ENCODE peak calls at places on chromosomes 3 and 15, in seven cellular contexts. One of them, this sample, is unnamed.

GRCh38 chr3:112775011-112775742 is 71.5 kb downstream of the CD200R1L start:
- DNase-seq in neuronal stem cell: no peak
- DNase-seq in mesendoderm: no peak
- DNase-seq in H9: no peak
- DNase-seq in IMR-90: peak
- DNase-seq in mesenchymal stem cell: peak
- DNase-seq in H1: no peak
- DNase-seq in this sample: no peak

GRCh38 chr3:12719984-12720656 is 38.9 kb downstream of the TMEM40 start:
- DNase-seq in IMR-90: peak
- DNase-seq in mesenchymal stem cell: peak
- DNase-seq in neuronal stem cell: peak
- DNase-seq in H9: peak
- DNase-seq in mesendoderm: peak
- DNase-seq in H1: peak
- DNase-seq in this sample: peak

GRCh38 chr3:16249336-16249735 is 15.4 kb downstream of the DPH3 start:
- DNase-seq in IMR-90: peak
- DNase-seq in neuronal stem cell: peak
- DNase-seq in mesendoderm: peak
- DNase-seq in H9: peak
- DNase-seq in mesenchymal stem cell: peak
- DNase-seq in H1: no peak
- DNase-seq in this sample: no peak

GRCh38 chr15:67818464-67818863 is 6.8 kb upstream of the SKOR1 start:
- DNase-seq in H1: no peak
- DNase-seq in IMR-90: no peak
- DNase-seq in mesendoderm: no peak
- DNase-seq in H9: peak
- DNase-seq in mesenchymal stem cell: no peak
- DNase-seq in neuronal stem cell: no peak
- DNase-seq in this sample: no peak

GRCh38 chr3:127671523-127672428 is 976 bp upstream of the ABTB1 start:
- DNase-seq in neuronal stem cell: no peak
- DNase-seq in H9: no peak
- DNase-seq in IMR-90: no peak
- DNase-seq in H1: no peak
- DNase-seq in mesenchymal stem cell: no peak
- DNase-seq in mesendoderm: no peak
- DNase-seq in this sample: no peak

GRCh38 chr3:15899438-15899837 is 101.7 kb upstream of the ANKRD28 start:
- DNase-seq in mesendoderm: peak
- DNase-seq in neuronal stem cell: no peak
- DNase-seq in H1: no peak
- DNase-seq in IMR-90: peak
- DNase-seq in H9: no peak
- DNase-seq in mesenchymal stem cell: peak
- DNase-seq in this sample: no peak

GRCh38 chr15:91228391-91228790 is 128.3 kb downstream of the SV2B start:
- DNase-seq in neuronal stem cell: no peak
- DNase-seq in IMR-90: no peak
- DNase-seq in mesenchymal stem cell: no peak
- DNase-seq in H1: no peak
- DNase-seq in mesendoderm: no peak
- DNase-seq in H9: no peak
- DNase-seq in this sample: no peak

GRCh38 chr3:77620009-77620408 is 580.1 kb downstream of the ROBO2 start:
- DNase-seq in mesendoderm: no peak
- DNase-seq in H1: no peak
- DNase-seq in mesenchymal stem cell: peak
- DNase-seq in neuronal stem cell: no peak
- DNase-seq in IMR-90: peak
- DNase-seq in H9: no peak
- DNase-seq in this sample: no peak

GRCh38 chr3:108488631-108489030 is 21.8 kb downstream of the MYH15 start:
- DNase-seq in H1: no peak
- DNase-seq in IMR-90: peak
- DNase-seq in neuronal stem cell: no peak
- DNase-seq in H9: no peak
- DNase-seq in mesenchymal stem cell: peak
- DNase-seq in mesendoderm: no peak
- DNase-seq in this sample: peak

GRCh38 chr3:70856414-70857162 is 544.1 kb upstream of the MDFIC2 start:
- DNase-seq in mesenchymal stem cell: peak
- DNase-seq in mesendoderm: no peak
- DNase-seq in H1: no peak
- DNase-seq in neuronal stem cell: no peak
- DNase-seq in H9: no peak
- DNase-seq in IMR-90: peak
- DNase-seq in this sample: peak

GRCh38 chr3:64319391-64319790 is 94.1 kb upstream of the PRICKLE2 start:
- DNase-seq in mesenchymal stem cell: no peak
- DNase-seq in mesendoderm: peak
- DNase-seq in H9: peak
- DNase-seq in IMR-90: no peak
- DNase-seq in neuronal stem cell: no peak
- DNase-seq in H1: no peak
- DNase-seq in this sample: no peak

DNA sequence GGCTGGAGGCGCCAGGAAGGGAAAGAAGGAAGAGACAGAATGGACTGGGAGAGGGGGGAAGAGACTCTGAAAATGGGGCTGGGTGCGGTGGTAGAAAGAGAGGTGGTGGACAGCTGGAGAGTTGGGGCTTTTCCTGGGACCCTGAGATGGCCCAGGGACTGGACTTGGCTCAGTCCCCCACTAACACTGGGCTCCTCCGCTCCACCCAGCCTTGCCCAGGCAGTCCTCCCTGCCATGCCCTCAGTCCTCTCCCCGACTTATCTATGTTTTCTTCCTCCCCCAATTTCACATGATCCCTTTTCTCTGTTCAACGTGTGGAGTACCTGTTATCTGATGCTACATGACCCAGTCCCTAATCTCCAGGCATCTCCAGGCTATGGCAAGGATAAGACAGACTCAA is 6.3 kb upstream of the HCN4 start:
- DNase-seq in H9: no peak
- DNase-seq in H1: no peak
- DNase-seq in IMR-90: no peak
- DNase-seq in mesendoderm: no peak
- DNase-seq in neuronal stem cell: no peak
- DNase-seq in mesenchymal stem cell: no peak
- DNase-seq in this sample: no peak
- H3K23ac ChIP-seq in H9: no peak
- H3K23ac ChIP-seq in H1: no peak
- H3K23ac ChIP-seq in IMR-90: no peak
- H3K23ac ChIP-seq in mesendoderm: no peak
- H3K23ac ChIP-seq in neuronal stem cell: no peak
- H3K23ac ChIP-seq in mesenchymal stem cell: no peak
- H3K23ac ChIP-seq in this sample: no peak

GRCh38 chr3:193780371-193780770 is 187.4 kb downstream of the OPA1 start:
- DNase-seq in H9: no peak
- DNase-seq in neuronal stem cell: no peak
- DNase-seq in mesenchymal stem cell: no peak
- DNase-seq in H1: no peak
- DNase-seq in IMR-90: no peak
- DNase-seq in mesendoderm: no peak
- DNase-seq in this sample: no peak
- H3K4ac ChIP-seq in H9: no peak
- H3K4ac ChIP-seq in neuronal stem cell: no peak
- H3K4ac ChIP-seq in mesenchymal stem cell: no peak
- H3K4ac ChIP-seq in H1: no peak
- H3K4ac ChIP-seq in IMR-90: no peak
- H3K4ac ChIP-seq in mesendoderm: no peak
- H3K4ac ChIP-seq in this sample: no peak

DNA sequence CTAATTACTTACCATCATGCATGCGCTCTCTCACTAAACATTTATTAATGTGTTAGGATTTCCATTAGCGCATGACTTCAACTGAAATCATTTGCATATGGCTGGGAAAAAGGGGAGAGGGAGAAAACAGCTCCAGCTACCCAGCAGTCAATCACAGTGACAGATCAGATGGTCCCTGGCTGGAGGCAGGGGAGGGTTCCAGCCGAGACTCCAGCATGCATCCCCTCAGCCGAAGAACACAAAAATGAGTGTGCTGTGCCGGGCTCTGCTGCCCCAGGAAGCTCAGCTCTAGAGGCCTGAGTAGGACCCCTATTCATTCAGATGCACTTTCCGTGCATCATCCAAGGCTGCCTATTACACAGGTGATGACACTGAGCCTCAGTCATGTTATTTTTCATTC is 6.7 kb upstream of the RHO start:
- DNase-seq in H9: no peak
- DNase-seq in neuronal stem cell: no peak
- DNase-seq in mesenchymal stem cell: no peak
- DNase-seq in H1: no peak
- DNase-seq in IMR-90: no peak
- DNase-seq in mesendoderm: no peak
- DNase-seq in this sample: peak
- H3K23ac ChIP-seq in H9: no peak
- H3K23ac ChIP-seq in neuronal stem cell: no peak
- H3K23ac ChIP-seq in mesenchymal stem cell: no peak
- H3K23ac ChIP-seq in H1: no peak
- H3K23ac ChIP-seq in IMR-90: no peak
- H3K23ac ChIP-seq in mesendoderm: no peak
- H3K23ac ChIP-seq in this sample: no peak

DNA sequence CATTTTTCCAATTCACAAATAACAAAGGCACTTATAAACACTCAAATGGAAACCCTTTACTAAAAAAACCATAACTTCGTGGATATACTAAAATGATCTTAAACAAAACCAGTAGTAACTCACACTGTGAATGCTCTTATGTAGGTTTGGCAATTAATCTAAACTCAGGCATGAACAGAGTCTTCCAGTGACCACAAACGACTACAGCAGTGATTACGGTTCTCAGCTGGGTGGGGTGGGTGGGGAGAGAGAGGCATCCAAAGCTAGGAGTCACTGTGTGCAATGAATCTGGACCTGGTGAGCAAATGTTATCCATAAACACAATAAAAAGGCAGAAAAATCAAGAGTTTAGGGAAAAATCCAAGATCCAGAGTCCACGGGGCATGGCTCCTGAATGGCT is 21.3 kb downstream of the SLC12A8 start:
- DNase-seq in mesendoderm: no peak
- DNase-seq in neuronal stem cell: no peak
- DNase-seq in IMR-90: peak
- DNase-seq in H9: no peak
- DNase-seq in H1: no peak
- DNase-seq in mesenchymal stem cell: peak
- DNase-seq in this sample: no peak
- H3K4ac ChIP-seq in mesendoderm: no peak
- H3K4ac ChIP-seq in neuronal stem cell: no peak
- H3K4ac ChIP-seq in IMR-90: peak
- H3K4ac ChIP-seq in H9: no peak
- H3K4ac ChIP-seq in H1: no peak
- H3K4ac ChIP-seq in mesenchymal stem cell: no peak
- H3K4ac ChIP-seq in this sample: no peak

GRCh38 chr3:19457449-19457848 is 309.1 kb downstream of the KCNH8 start:
- DNase-seq in IMR-90: no peak
- DNase-seq in mesendoderm: no peak
- DNase-seq in H9: no peak
- DNase-seq in H1: no peak
- DNase-seq in neuronal stem cell: no peak
- DNase-seq in mesenchymal stem cell: no peak
- DNase-seq in this sample: peak

DNA sequence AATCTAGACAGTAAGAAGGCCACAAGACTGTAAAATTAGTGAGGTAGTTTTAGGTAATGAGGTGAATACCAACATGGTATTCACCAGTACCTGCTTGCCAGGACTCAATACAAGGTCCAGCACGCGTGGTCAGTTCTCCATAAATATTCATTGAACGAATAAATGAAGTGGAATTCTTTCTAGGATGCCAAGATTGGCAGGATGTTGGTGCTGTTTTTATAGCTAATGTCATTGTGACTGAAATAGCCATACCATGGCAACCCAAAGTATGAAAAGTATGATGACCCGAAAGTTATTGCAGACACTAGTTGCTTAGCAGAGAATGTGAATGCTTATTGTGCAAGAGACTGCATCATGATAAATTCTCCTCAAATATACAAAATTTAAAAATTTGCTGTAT is 307.2 kb downstream of the KCNH8 start:
- DNase-seq in neuronal stem cell: no peak
- DNase-seq in mesendoderm: no peak
- DNase-seq in mesenchymal stem cell: no peak
- DNase-seq in H9: no peak
- DNase-seq in H1: no peak
- DNase-seq in IMR-90: no peak
- DNase-seq in this sample: no peak
- H3K23ac ChIP-seq in neuronal stem cell: no peak
- H3K23ac ChIP-seq in mesendoderm: no peak
- H3K23ac ChIP-seq in mesenchymal stem cell: no peak
- H3K23ac ChIP-seq in H9: no peak
- H3K23ac ChIP-seq in H1: no peak
- H3K23ac ChIP-seq in IMR-90: no peak
- H3K23ac ChIP-seq in this sample: no peak

GRCh38 chr3:62414786-62415185 is 41.4 kb upstream of the FEZF2 start:
- DNase-seq in mesendoderm: peak
- DNase-seq in mesenchymal stem cell: no peak
- DNase-seq in neuronal stem cell: peak
- DNase-seq in H9: peak
- DNase-seq in IMR-90: no peak
- DNase-seq in H1: no peak
- DNase-seq in this sample: no peak
- H3K4ac ChIP-seq in mesendoderm: no peak
- H3K4ac ChIP-seq in mesenchymal stem cell: no peak
- H3K4ac ChIP-seq in neuronal stem cell: no peak
- H3K4ac ChIP-seq in H9: no peak
- H3K4ac ChIP-seq in IMR-90: no peak
- H3K4ac ChIP-seq in H1: no peak
- H3K4ac ChIP-seq in this sample: no peak

GRCh38 chr3:61237858-61238257 is 13.4 kb downstream of the FHIT start:
- DNase-seq in H1: no peak
- DNase-seq in mesenchymal stem cell: no peak
- DNase-seq in neuronal stem cell: no peak
- DNase-seq in IMR-90: no peak
- DNase-seq in mesendoderm: peak
- DNase-seq in H9: no peak
- DNase-seq in this sample: no peak
- H3K23ac ChIP-seq in H1: no peak
- H3K23ac ChIP-seq in mesenchymal stem cell: no peak
- H3K23ac ChIP-seq in neuronal stem cell: no peak
- H3K23ac ChIP-seq in IMR-90: no peak
- H3K23ac ChIP-seq in mesendoderm: no peak
- H3K23ac ChIP-seq in H9: no peak
- H3K23ac ChIP-seq in this sample: no peak